ENCODE peak calls at places on chromosomes 1 and 21, in seven cellular contexts. P, O, J, B, T, S and R are unnamed samples. For H3K4me1, the result is how much of the 10 kb centered on the place peaks cover.

GRCh38 chr21:44878053-44878982 is 4.8 kb upstream of the PTTG1IP start:
- DNase-seq in B (no peak), J (peak), O (no peak), P (no peak), T (no peak), S (no peak), R (no peak)

GRCh38 chr1:75166821-75167220 is 32.6 kb downstream of the LHX8 start:
- DNase-seq in B (no peak), S (no peak), J (no peak), T (no peak), O (no peak), P (no peak), R (no peak)

GRCh38 chr1:205505076-205505729 is 734 bp downstream of the CDK18 start:
- DNase-seq in T (peak), J (no peak), O (no peak), S (no peak), P (peak), B (no peak), R (peak)

GRCh38 chr21:41786521-41786987 is 19.7 kb upstream of the RIPK4 start:
- DNase-seq in P (no peak), O (no peak), S (peak), B (no peak), J (no peak), T (no peak), R (no peak)

GRCh38 chr1:47785561-47786271 is 211.5 kb downstream of the TRABD2B start:
- DNase-seq in B (no peak), P (peak), O (peak), J (no peak), T (peak), S (no peak), R (no peak)

GRCh38 chr1:7300893-7301292 is 470.2 kb upstream of the VAMP3 start:
- DNase-seq in P (no peak), S (peak), O (no peak), T (no peak), B (no peak), J (peak), R (no peak)

GRCh38 chr1:22143586-22144033 is 713 bp upstream of the WNT4 start:
- DNase-seq in B (no peak), J (no peak), S (no peak), O (no peak), T (peak), P (no peak), R (no peak)

GRCh38 chr21:17775431-17776126 is 43.6 kb downstream of the C21orf91 start:
- DNase-seq in P (no peak), T (no peak), B (no peak), J (no peak), S (no peak), O (no peak), R (no peak)

GRCh38 chr1:233304489-233305102 is 9.1 kb upstream of the PCNX2 start:
- DNase-seq in B (peak), O (no peak), S (no peak), T (no peak), P (no peak), J (peak), R (no peak)

GRCh38 chr1:22978299-22978698 is 5.6 kb upstream of the LACTBL1 start:
- DNase-seq in S (peak), T (no peak), O (no peak), B (no peak), J (peak), P (no peak), R (no peak)

DNA sequence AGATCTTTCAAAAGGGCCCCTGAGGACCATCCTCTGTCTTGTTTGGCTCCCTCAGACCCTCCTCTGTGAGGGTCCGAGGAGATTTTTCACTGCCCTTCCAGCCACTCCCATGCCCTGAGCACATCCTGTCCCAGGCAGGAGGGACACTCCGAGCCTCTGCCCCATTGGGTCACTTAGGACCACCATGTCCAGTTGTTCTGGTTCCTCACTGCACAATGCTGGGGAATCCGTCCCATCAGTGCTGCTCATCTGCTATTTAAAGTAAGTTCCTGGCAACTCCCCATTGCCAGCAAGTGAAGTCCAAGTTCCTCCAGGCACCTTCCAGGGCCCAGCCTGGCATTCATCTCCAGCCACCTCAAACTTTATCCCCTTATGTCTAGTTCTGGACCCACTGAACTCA is 117.5 kb upstream of the GRIK3 start:
- DNase-seq in S (no peak), T (no peak), P (no peak), J (no peak), B (no peak), O (no peak), R (no peak)
- H3K9ac ChIP-seq in S (no peak), T (no peak), P (no peak), J (no peak), B (no peak), O (no peak), R (no peak)

GRCh38 chr1:117660266-117660973 is 54.6 kb downstream of the TENT5C start:
- DNase-seq in B (no peak), J (no peak), O (no peak), S (no peak), P (no peak), T (no peak), R (no peak)
- H3K4me2 ChIP-seq in B (peak), J (peak), O (no peak), S (no peak), P (no peak), T (no peak), R (peak)

DNA sequence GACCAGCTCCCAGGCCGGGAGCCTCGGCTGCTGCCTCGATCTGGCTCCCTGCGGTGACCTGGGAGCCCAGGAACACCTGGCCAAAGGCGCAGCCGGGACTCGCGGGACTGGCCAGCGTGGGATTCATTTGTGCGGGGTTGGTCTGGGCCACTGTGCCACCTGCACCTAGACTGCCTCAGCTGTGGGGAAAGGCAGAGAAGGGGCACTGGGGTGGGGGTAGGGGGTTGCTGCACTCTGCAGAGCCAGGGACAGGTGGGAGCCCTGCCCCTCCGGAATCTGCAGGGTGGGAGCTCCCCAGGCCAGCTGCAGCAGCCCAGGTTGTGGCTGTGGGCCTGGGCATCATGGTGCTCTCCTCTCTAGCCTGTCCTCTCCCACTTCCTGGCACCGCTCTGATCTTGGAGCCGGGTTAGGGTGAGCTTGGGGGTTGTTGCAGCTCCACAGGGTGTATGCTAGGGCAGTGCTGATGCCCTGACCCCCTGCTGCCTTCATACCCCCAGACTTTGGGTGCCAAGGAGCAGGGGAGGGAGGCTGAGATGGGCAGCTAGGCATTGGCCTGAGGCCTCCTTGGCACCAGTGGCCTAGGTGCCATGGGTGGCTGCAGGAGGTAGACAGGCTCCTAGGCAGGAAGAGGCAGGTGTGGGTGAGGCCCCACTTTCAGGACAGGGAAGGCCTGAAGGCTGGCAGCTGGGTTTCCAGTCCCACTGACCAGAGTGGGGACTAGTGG is 57.5 kb upstream of the ETV3 start:
- DNase-seq in J (no peak), S (no peak), P (no peak), B (no peak), O (no peak), T (peak), R (no peak)
- H3K4me1 ChIP-seq in J (under half), S (under half), P (under half), B (under half), O (under half), T (under half), R (under half)

GRCh38 chr1:51630922-51631321 is 14.0 kb downstream of the OSBPL9 start:
- DNase-seq in S (no peak), T (no peak), P (no peak), B (no peak), O (no peak), J (no peak), R (no peak)

GRCh38 chr1:51631747-51632146 is 14.9 kb downstream of the OSBPL9 start:
- DNase-seq in B (no peak), O (no peak), T (no peak), J (no peak), P (no peak), S (no peak), R (no peak)

GRCh38 chr1:51630393-51630792 is 13.5 kb downstream of the OSBPL9 start:
- DNase-seq in S (no peak), J (no peak), B (no peak), P (no peak), O (no peak), T (no peak), R (no peak)

GRCh38 chr1:51628715-51629590 is 12.1 kb downstream of the OSBPL9 start:
- DNase-seq in P (no peak), O (no peak), B (no peak), T (no peak), J (no peak), S (no peak), R (no peak)

GRCh38 chr1:51629918-51630317 is 13.0 kb downstream of the OSBPL9 start:
- DNase-seq in B (no peak), J (no peak), S (no peak), T (no peak), O (no peak), P (no peak), R (no peak)
- H3K9ac ChIP-seq in B (no peak), J (no peak), S (no peak), T (no peak), O (no peak), P (no peak), R (no peak)

GRCh38 chr1:19476440-19477190 is 8.7 kb downstream of the CAPZB start:
- DNase-seq in B (no peak), T (no peak), P (no peak), O (no peak), S (no peak), J (peak), R (no peak)
- H3K4me2 ChIP-seq in B (no peak), T (no peak), P (no peak), O (no peak), S (no peak), J (peak), R (no peak)

DNA sequence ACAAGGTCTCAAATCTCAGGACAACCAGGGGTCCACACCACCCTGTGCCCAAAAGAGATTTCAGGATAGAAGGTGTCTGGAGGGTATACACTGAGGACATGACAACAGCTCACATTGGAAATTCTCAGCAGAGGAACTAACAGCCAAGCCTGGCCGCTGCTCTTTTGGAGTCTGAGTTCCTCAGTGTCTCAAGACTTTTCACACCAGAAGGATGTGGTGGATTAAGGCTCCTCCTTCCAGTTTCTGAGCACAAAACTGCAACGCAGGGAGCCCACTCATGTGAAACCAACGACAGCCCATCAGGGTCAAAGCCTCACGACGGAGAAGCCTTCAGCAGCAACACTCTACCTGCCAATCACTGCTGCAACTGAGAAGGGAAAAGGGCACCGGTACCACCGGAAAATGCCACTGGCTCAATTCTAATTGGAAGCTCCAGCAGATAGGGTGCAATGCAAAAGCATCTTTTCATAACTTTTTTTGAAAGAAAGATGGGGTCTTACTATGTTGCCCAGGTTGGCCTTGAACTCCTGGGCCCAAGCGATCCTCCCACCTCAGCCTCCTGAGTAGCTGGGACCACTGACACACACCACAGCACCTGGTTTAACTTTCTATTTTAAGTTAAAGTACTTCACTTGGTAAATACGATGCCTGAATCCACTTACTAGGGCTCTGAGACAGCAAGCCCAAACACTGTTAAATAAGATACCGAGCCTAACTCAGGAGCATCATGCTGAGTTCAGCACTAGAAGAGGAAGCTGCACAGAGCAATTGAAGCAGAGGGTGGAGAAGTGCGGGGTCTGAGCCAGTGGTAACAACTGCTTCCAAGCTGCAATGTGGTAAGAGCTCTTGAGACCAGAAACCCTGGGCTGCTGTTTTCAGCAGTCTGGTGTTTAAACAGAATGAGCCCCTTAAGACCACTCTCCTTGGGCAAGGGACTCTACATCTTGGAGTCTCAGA is 7.8 kb downstream of the CAPZB start:
- DNase-seq in T (no peak), S (no peak), B (no peak), O (no peak), J (no peak), P (no peak), R (no peak)
- H3K4me1 ChIP-seq in T (under half), S (under half), B (under half), O (under half), J (under half), P (under half), R (under half)

GRCh38 chr1:1421907-1422464 is 910 bp upstream of the ANKRD65 start:
- DNase-seq in S (no peak), P (no peak), O (no peak), T (no peak), J (no peak), B (no peak), R (no peak)
- H3K9ac ChIP-seq in S (no peak), P (no peak), O (no peak), T (no peak), J (no peak), B (no peak), R (no peak)